ENCODE peak calls at places on chromosomes 3 and 15, in five cellular contexts. A, Y, N, R and D are unnamed samples.

GRCh38 chr3:111069974-111070751 is 1.5 kb upstream of the NECTIN3 start:
- DNase-seq in R (peak; percentile 50), N (peak; percentile 12), Y (peak; percentile 40), A (peak; percentile 69), D (no peak)

GRCh38 chr15:70289191-70289955 is 191.7 kb upstream of the TLE3 start:
- DNase-seq in R (no peak), N (peak; percentile 74), A (peak; percentile 75), Y (peak; percentile 13), D (no peak)

GRCh38 chr15:35771878-35772442 is 226.0 kb upstream of the DPH6 start:
- DNase-seq in A (no peak), Y (no peak), R (no peak), N (no peak), D (no peak)

GRCh38 chr3:31776016-31776415 is 205.0 kb downstream of the OSBPL10 start:
- DNase-seq in A (no peak), N (no peak), Y (no peak), R (no peak), D (no peak)

GRCh38 chr3:30604566-30604965 is 1.8 kb upstream of the TGFBR2 start:
- DNase-seq in A (no peak), N (no peak), Y (no peak), R (no peak), D (no peak)

GRCh38 chr15:74776851-74777768 is 4.8 kb upstream of the CSK start:
- DNase-seq in Y (no peak), R (no peak), N (peak; percentile 31), A (peak; percentile 93), D (no peak)

GRCh38 chr3:69012836-69013255 is 638 bp downstream of the EOGT start:
- DNase-seq in Y (peak; percentile 71), R (peak; percentile 52), A (peak; percentile 79), N (peak; percentile 78), D (no peak)

GRCh38 chr15:79629687-79630086 is 197.6 kb downstream of the MINAR1 start:
- DNase-seq in N (peak; percentile 65), Y (no peak), A (no peak), R (peak; percentile 13), D (no peak)

GRCh38 chr15:63466378-63467192 is 37.8 kb upstream of the USP3 start:
- DNase-seq in A (peak; percentile 85), N (peak; percentile 76), Y (peak; percentile 72), R (no peak), D (no peak)

GRCh38 chr3:160616311-160616710 is 50.9 kb upstream of the KPNA4 start:
- DNase-seq in A (no peak), Y (no peak), R (no peak), N (no peak), D (no peak)

GRCh38 chr3:59212128-59212764 is 162.4 kb upstream of the CFAP20DC start:
- DNase-seq in R (no peak), Y (peak; percentile 67), A (no peak), N (peak; percentile 61), D (peak; percentile 4)

GRCh38 chr3:168620854-168621253 is 525.1 kb upstream of the GOLIM4 start:
- DNase-seq in N (peak; percentile 29), A (peak; percentile 88), Y (peak; percentile 66), R (no peak), D (no peak)

GRCh38 chr3:55885721-55886120 is 398.6 kb upstream of the WNT5A start:
- DNase-seq in A (no peak), N (no peak), Y (peak; percentile 28), R (no peak), D (no peak)

GRCh38 chr15:59322056-59322755 is 50.5 kb downstream of the MYO1E start:
- DNase-seq in Y (no peak), R (no peak), N (no peak), A (no peak), D (no peak)

GRCh38 chr3:108219336-108219735 is 2.9 kb downstream of the IFT57 start:
- DNase-seq in A (no peak), N (no peak), R (no peak), Y (no peak), D (no peak)

GRCh38 chr3:81041331-81041730 is 720.1 kb downstream of the GBE1 start:
- DNase-seq in R (no peak), N (no peak), A (no peak), Y (no peak), D (no peak)

GRCh38 chr3:150759319-150759718 is 3.6 kb downstream of the SIAH2 start:
- DNase-seq in A (no peak), R (no peak), Y (no peak), N (no peak), D (no peak)

GRCh38 chr3:170233532-170233931 is 11.3 kb downstream of the PRKCI start:
- DNase-seq in A (no peak), R (no peak), Y (peak; percentile 21), N (peak; percentile 86), D (peak; percentile 48)

GRCh38 chr3:151085227-151085888 is at the start of gene MED12L:
- DNase-seq in N (peak; percentile 80), R (peak; percentile 75), A (peak; percentile 92), Y (peak; percentile 90), D (peak; percentile 26)

GRCh38 chr3:168534761-168535160 is 439.0 kb upstream of the GOLIM4 start:
- DNase-seq in Y (no peak), R (no peak), N (no peak), A (peak; percentile 51), D (no peak)

GRCh38 chr3:196971094-196971698 is 2.6 kb upstream of the PIGZ start:
- DNase-seq in A (no peak), R (no peak), N (no peak), Y (no peak), D (no peak)

GRCh38 chr15:68629519-68630204 is 50.9 kb downstream of the CORO2B start:
- DNase-seq in Y (no peak), N (no peak), R (no peak), A (no peak), D (no peak)
- H3K4me3 ChIP-seq in Y (no peak overlapping the region), N (no peak overlapping the region), R (no peak overlapping the region), A (no peak overlapping the region), D (no peak overlapping the region)

GRCh38 chr15:69013726-69014406 is 629 bp upstream of the NOX5 start:
- DNase-seq in N (no peak), A (no peak), Y (no peak), R (no peak), D (no peak)

GRCh38 chr15:69014454-69014853 is at the start of gene NOX5:
- DNase-seq in A (no peak), N (no peak), Y (peak; percentile 27), R (no peak), D (no peak)

GRCh38 chr15:69015591-69015990 is 1.1 kb downstream of the NOX5 start:
- DNase-seq in N (no peak), A (no peak), Y (no peak), R (no peak), D (no peak)

GRCh38 chr15:69017978-69018377 is 3.5 kb downstream of the NOX5 start:
- DNase-seq in R (no peak), A (no peak), N (no peak), Y (no peak), D (no peak)

GRCh38 chr15:69016021-69016595 is 1.6 kb downstream of the NOX5 start:
- DNase-seq in N (no peak), R (no peak), Y (no peak), A (no peak), D (no peak)
- TF ChIP-seq CTCF in N (no peak), R (no peak), Y (no peak), A (no peak), D (no peak)

GRCh38 chr15:56734013-56734625 is 810 bp upstream of the ZNF280D start:
- DNase-seq in Y (no peak), N (no peak), R (no peak), A (peak; percentile 45), D (no peak)
- H3K4me3 ChIP-seq in Y (no peak overlapping the region), N (no peak overlapping the region), R (no peak overlapping the region), A (no peak overlapping the region), D (no peak overlapping the region)

DNA sequence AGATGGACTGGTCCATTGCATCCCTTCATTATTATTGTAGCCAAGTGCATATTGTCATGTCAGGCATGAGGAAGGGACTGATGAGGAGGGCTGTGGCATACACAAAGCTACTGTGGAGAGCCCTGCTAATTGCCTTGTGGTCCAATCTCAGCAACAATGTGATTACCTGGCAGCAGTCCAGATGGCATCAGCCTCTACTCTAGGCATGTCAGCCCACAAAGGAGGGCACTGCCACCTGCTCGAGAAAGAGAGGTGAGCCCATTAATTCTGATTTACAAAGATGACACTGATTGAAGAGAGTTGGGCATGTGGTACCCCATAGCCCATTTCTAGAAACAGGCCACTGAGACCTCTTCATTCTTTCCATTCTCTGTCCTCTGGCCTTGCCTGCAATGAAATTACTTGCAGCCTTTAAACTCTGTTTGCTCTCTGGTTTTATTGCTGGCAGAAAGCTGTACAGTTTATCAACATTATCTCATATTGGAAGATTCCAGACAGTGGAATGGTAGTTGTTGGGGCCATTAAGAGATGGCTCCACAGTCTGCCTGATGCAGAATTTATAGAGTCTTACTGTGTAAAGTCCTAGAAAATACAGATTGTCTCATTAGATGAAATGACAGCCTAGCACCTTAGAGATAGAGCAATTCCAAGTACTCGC is 307.7 kb downstream of the ARPP21 start:
- DNase-seq in A (no peak), R (no peak), N (no peak), Y (peak; percentile 29), D (no peak)
- TF ChIP-seq CTCF in A (peak; percentile 2), R (no peak), N (no peak), Y (no peak), D (no peak)

DNA sequence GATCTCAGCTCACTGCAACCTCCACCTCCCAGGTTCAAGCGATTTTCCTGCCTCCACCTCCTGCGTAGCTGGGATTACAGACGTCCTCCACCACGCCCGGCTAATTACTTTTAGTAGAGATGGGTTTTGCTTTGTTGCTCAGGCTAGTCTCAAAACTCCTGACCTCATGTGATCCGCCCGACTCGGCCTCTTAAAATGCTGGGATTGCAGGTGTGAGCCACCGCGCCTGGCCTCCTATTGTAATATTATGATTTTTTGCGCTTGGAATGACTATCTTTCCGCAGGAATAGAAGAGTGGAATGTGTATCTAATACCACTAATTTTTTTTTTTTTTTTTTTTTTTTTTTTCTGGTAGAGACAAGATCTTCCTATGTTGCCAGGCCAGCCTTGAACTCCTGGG is 1.8 kb downstream of the ARL8B start:
- DNase-seq in R (no peak), A (no peak), Y (no peak), N (no peak), D (no peak)
- H3K4me3 ChIP-seq in R (no peak overlapping the region), A (peak overlapping the region; percentile 95), Y (peak overlapping the region; percentile 95), N (peak overlapping the region; percentile 98), D (peak overlapping the region; percentile 99)